ENCODE peak calls at places on chromosomes 13 and 19, in six cellular contexts. One of them, this sample, is unnamed.

GRCh38 chr19:6381030-6381750 is 5.5 kb upstream of the PSPN start:
- DNase-seq in HT-29: no peak
- DNase-seq in WTC11: no peak
- DNase-seq in chondrocyte: no peak
- DNase-seq in retinal pigment epithelial cell: no peak
- DNase-seq in ureter: no peak
- DNase-seq in this sample: no peak

GRCh38 chr19:50870417-50871089 is 2.7 kb upstream of the KLK2 start:
- DNase-seq in HT-29: no peak
- DNase-seq in WTC11: peak
- DNase-seq in chondrocyte: no peak
- DNase-seq in retinal pigment epithelial cell: no peak
- DNase-seq in ureter: no peak
- DNase-seq in this sample: no peak

GRCh38 chr19:19342086-19343015 is 21.7 kb downstream of the MAU2 start:
- DNase-seq in HT-29: peak
- DNase-seq in WTC11: peak
- DNase-seq in chondrocyte: no peak
- DNase-seq in retinal pigment epithelial cell: peak
- DNase-seq in ureter: no peak
- DNase-seq in this sample: peak

GRCh38 chr13:114043421-114044053 is 69.7 kb upstream of the C13orf46 start:
- DNase-seq in HT-29: no peak
- DNase-seq in WTC11: no peak
- DNase-seq in chondrocyte: no peak
- DNase-seq in retinal pigment epithelial cell: no peak
- DNase-seq in ureter: no peak
- DNase-seq in this sample: peak

GRCh38 chr19:51566489-51567100 is 4.5 kb upstream of the ZNF175 start:
- DNase-seq in HT-29: no peak
- DNase-seq in WTC11: no peak
- DNase-seq in chondrocyte: no peak
- DNase-seq in retinal pigment epithelial cell: no peak
- DNase-seq in ureter: no peak
- DNase-seq in this sample: no peak

GRCh38 chr13:87820221-87820620 is 149.1 kb downstream of the SLITRK5 start:
- DNase-seq in HT-29: no peak
- DNase-seq in WTC11: no peak
- DNase-seq in chondrocyte: no peak
- DNase-seq in retinal pigment epithelial cell: no peak
- DNase-seq in ureter: no peak
- DNase-seq in this sample: no peak

GRCh38 chr19:3359850-3360493 is 6.4 kb upstream of the NFIC start:
- DNase-seq in HT-29: no peak
- DNase-seq in WTC11: no peak
- DNase-seq in chondrocyte: no peak
- DNase-seq in retinal pigment epithelial cell: no peak
- DNase-seq in ureter: no peak
- DNase-seq in this sample: peak

GRCh38 chr19:53877361-53877766 is 4.6 kb upstream of the PRKCG start:
- DNase-seq in HT-29: peak
- DNase-seq in WTC11: no peak
- DNase-seq in chondrocyte: no peak
- DNase-seq in retinal pigment epithelial cell: no peak
- DNase-seq in ureter: no peak
- DNase-seq in this sample: no peak

GRCh38 chr19:1568320-1569019 is at the start of gene MEX3D:
- DNase-seq in HT-29: peak
- DNase-seq in WTC11: peak
- DNase-seq in chondrocyte: no peak
- DNase-seq in retinal pigment epithelial cell: no peak
- DNase-seq in ureter: peak
- DNase-seq in this sample: peak

GRCh38 chr13:26558074-26558805 is 757 bp downstream of the WASF3 start:
- DNase-seq in HT-29: no peak
- DNase-seq in WTC11: peak
- DNase-seq in chondrocyte: no peak
- DNase-seq in retinal pigment epithelial cell: no peak
- DNase-seq in ureter: no peak
- DNase-seq in this sample: peak

GRCh38 chr13:110644892-110645521 is 29.7 kb downstream of the NAXD start:
- DNase-seq in HT-29: peak
- DNase-seq in WTC11: peak
- DNase-seq in chondrocyte: peak
- DNase-seq in retinal pigment epithelial cell: peak
- DNase-seq in ureter: peak
- DNase-seq in this sample: peak

GRCh38 chr13:39779337-39780270 is 124.1 kb downstream of the COG6 start:
- DNase-seq in HT-29: no peak
- DNase-seq in WTC11: no peak
- DNase-seq in chondrocyte: no peak
- DNase-seq in retinal pigment epithelial cell: no peak
- DNase-seq in ureter: no peak
- DNase-seq in this sample: no peak

GRCh38 chr13:41006296-41006695 is 12.8 kb downstream of the ELF1 start:
- DNase-seq in HT-29: no peak
- DNase-seq in WTC11: no peak
- DNase-seq in chondrocyte: no peak
- DNase-seq in retinal pigment epithelial cell: no peak
- DNase-seq in ureter: no peak
- DNase-seq in this sample: no peak

GRCh38 chr13:56561327-56561726 is 579.4 kb upstream of the PRR20A start:
- DNase-seq in HT-29: peak
- DNase-seq in WTC11: no peak
- DNase-seq in chondrocyte: no peak
- DNase-seq in retinal pigment epithelial cell: no peak
- DNase-seq in ureter: no peak
- DNase-seq in this sample: peak

GRCh38 chr13:84816567-84817133 is 934.4 kb upstream of the SLITRK1 start:
- DNase-seq in HT-29: no peak
- DNase-seq in WTC11: no peak
- DNase-seq in chondrocyte: no peak
- DNase-seq in retinal pigment epithelial cell: no peak
- DNase-seq in ureter: no peak
- DNase-seq in this sample: no peak

GRCh38 chr19:52570005-52570861 is at the start of gene ZNF701:
- DNase-seq in HT-29: no peak
- DNase-seq in WTC11: peak
- DNase-seq in chondrocyte: peak
- DNase-seq in retinal pigment epithelial cell: peak
- DNase-seq in ureter: peak
- DNase-seq in this sample: peak

GRCh38 chr13:111957913-111958450 is 109.0 kb upstream of the SOX1 start:
- DNase-seq in HT-29: no peak
- DNase-seq in WTC11: no peak
- DNase-seq in chondrocyte: no peak
- DNase-seq in retinal pigment epithelial cell: no peak
- DNase-seq in ureter: no peak
- DNase-seq in this sample: no peak

GRCh38 chr13:51635137-51635878 is 51.0 kb downstream of the WDFY2 start:
- DNase-seq in HT-29: no peak
- DNase-seq in WTC11: no peak
- DNase-seq in chondrocyte: no peak
- DNase-seq in retinal pigment epithelial cell: no peak
- DNase-seq in ureter: no peak
- DNase-seq in this sample: no peak

GRCh38 chr19:48396010-48396870 is 2.8 kb downstream of the GRIN2D start:
- DNase-seq in HT-29: no peak
- DNase-seq in WTC11: no peak
- DNase-seq in chondrocyte: no peak
- DNase-seq in retinal pigment epithelial cell: no peak
- DNase-seq in ureter: no peak
- DNase-seq in this sample: no peak

GRCh38 chr19:18674616-18675015 is 8.9 kb upstream of the CRTC1 start:
- DNase-seq in HT-29: no peak
- DNase-seq in WTC11: no peak
- DNase-seq in chondrocyte: no peak
- DNase-seq in retinal pigment epithelial cell: no peak
- DNase-seq in ureter: no peak
- DNase-seq in this sample: no peak

GRCh38 chr13:111939285-111940278 is 127.4 kb upstream of the SOX1 start:
- DNase-seq in HT-29: no peak
- DNase-seq in WTC11: no peak
- DNase-seq in chondrocyte: no peak
- DNase-seq in retinal pigment epithelial cell: no peak
- DNase-seq in ureter: no peak
- DNase-seq in this sample: no peak

GRCh38 chr19:47324502-47324901 is 7.5 kb upstream of the C5AR2 start:
- DNase-seq in HT-29: no peak
- DNase-seq in WTC11: no peak
- DNase-seq in chondrocyte: no peak
- DNase-seq in retinal pigment epithelial cell: no peak
- DNase-seq in ureter: no peak
- DNase-seq in this sample: no peak

GRCh38 chr13:36133950-36134349 is 2.8 kb upstream of the DCLK1 start:
- DNase-seq in HT-29: peak
- DNase-seq in WTC11: no peak
- DNase-seq in chondrocyte: no peak
- DNase-seq in retinal pigment epithelial cell: no peak
- DNase-seq in ureter: no peak
- DNase-seq in this sample: peak

GRCh38 chr19:6718741-6719539 is 1.5 kb downstream of the C3 start:
- DNase-seq in HT-29: peak
- DNase-seq in WTC11: peak
- DNase-seq in chondrocyte: no peak
- DNase-seq in retinal pigment epithelial cell: no peak
- DNase-seq in ureter: no peak
- DNase-seq in this sample: peak

GRCh38 chr13:83839158-83839557 is 43.1 kb downstream of the SLITRK1 start:
- DNase-seq in HT-29: no peak
- DNase-seq in WTC11: no peak
- DNase-seq in chondrocyte: no peak
- DNase-seq in retinal pigment epithelial cell: no peak
- DNase-seq in ureter: no peak
- DNase-seq in this sample: peak

GRCh38 chr13:80338781-80339577 is 1.9 kb downstream of the SPRY2 start:
- DNase-seq in HT-29: peak
- DNase-seq in WTC11: peak
- DNase-seq in chondrocyte: no peak
- DNase-seq in retinal pigment epithelial cell: no peak
- DNase-seq in ureter: peak
- DNase-seq in this sample: peak

GRCh38 chr13:98783856-98784478 is 31.5 kb upstream of the SLC15A1 start:
- DNase-seq in HT-29: peak
- DNase-seq in WTC11: no peak
- DNase-seq in chondrocyte: no peak
- DNase-seq in retinal pigment epithelial cell: no peak
- DNase-seq in ureter: no peak
- DNase-seq in this sample: no peak

GRCh38 chr13:52449323-52450011 is 967 bp downstream of the VPS36 start:
- DNase-seq in HT-29: no peak
- DNase-seq in WTC11: no peak
- DNase-seq in chondrocyte: no peak
- DNase-seq in retinal pigment epithelial cell: no peak
- DNase-seq in ureter: no peak
- DNase-seq in this sample: peak

GRCh38 chr13:113923376-113924063 is 50.4 kb downstream of the C13orf46 start:
- DNase-seq in HT-29: no peak
- DNase-seq in WTC11: peak
- DNase-seq in chondrocyte: no peak
- DNase-seq in retinal pigment epithelial cell: no peak
- DNase-seq in ureter: peak
- DNase-seq in this sample: no peak

GRCh38 chr19:41428481-41428859 is 1.3 kb upstream of the B3GNT8 start:
- DNase-seq in HT-29: no peak
- DNase-seq in WTC11: no peak
- DNase-seq in chondrocyte: no peak
- DNase-seq in retinal pigment epithelial cell: no peak
- DNase-seq in ureter: no peak
- DNase-seq in this sample: peak

GRCh38 chr13:26061947-26062346 is 10.1 kb upstream of the SHISA2 start:
- DNase-seq in HT-29: no peak
- DNase-seq in WTC11: no peak
- DNase-seq in chondrocyte: no peak
- DNase-seq in retinal pigment epithelial cell: no peak
- DNase-seq in ureter: no peak
- DNase-seq in this sample: no peak

This sample was measured in DMS53.